ENCODE peak calls at places on chromosomes 2 and 18, in eight cellular contexts. One of them, this sample, is unnamed. For H3K4me1 and H3K36me3, the result is how much of the 10 kb centered on the place peaks cover.

GRCh38 chr18:57776767-57777166 is 26.3 kb downstream of the ATP8B1 start:
- DNase-seq in astrocyte: no peak
- DNase-seq in IMR-90: no peak
- DNase-seq in SJSA1: no peak
- DNase-seq in aorta: no peak
- DNase-seq in CD4-positive, alpha-beta memory T cell: no peak
- DNase-seq in transverse colon: no peak
- DNase-seq in vagina: no peak
- DNase-seq in this sample: no peak

GRCh38 chr2:140454717-140455116 is 1674.5 kb upstream of the NXPH2 start:
- DNase-seq in astrocyte: peak
- DNase-seq in IMR-90: peak
- DNase-seq in SJSA1: no peak
- DNase-seq in aorta: no peak
- DNase-seq in CD4-positive, alpha-beta memory T cell: no peak
- DNase-seq in transverse colon: no peak
- DNase-seq in vagina: no peak
- DNase-seq in this sample: no peak

GRCh38 chr18:7830468-7830867 is 263.4 kb downstream of the PTPRM start:
- DNase-seq in astrocyte: no peak
- DNase-seq in IMR-90: no peak
- DNase-seq in SJSA1: no peak
- DNase-seq in aorta: no peak
- DNase-seq in CD4-positive, alpha-beta memory T cell: no peak
- DNase-seq in transverse colon: no peak
- DNase-seq in vagina: no peak
- DNase-seq in this sample: no peak

GRCh38 chr2:193409951-193410350 is 1215.2 kb upstream of the TMEFF2 start:
- DNase-seq in astrocyte: no peak
- DNase-seq in IMR-90: no peak
- DNase-seq in SJSA1: no peak
- DNase-seq in aorta: no peak
- DNase-seq in CD4-positive, alpha-beta memory T cell: no peak
- DNase-seq in transverse colon: no peak
- DNase-seq in vagina: no peak
- DNase-seq in this sample: no peak

GRCh38 chr2:110768591-110768990 is 36.2 kb downstream of the ACOXL start:
- DNase-seq in astrocyte: no peak
- DNase-seq in IMR-90: no peak
- DNase-seq in SJSA1: no peak
- DNase-seq in aorta: no peak
- DNase-seq in CD4-positive, alpha-beta memory T cell: no peak
- DNase-seq in transverse colon: no peak
- DNase-seq in vagina: no peak
- DNase-seq in this sample: no peak

GRCh38 chr18:74251297-74252031 is 40.3 kb downstream of the CYB5A start:
- DNase-seq in astrocyte: peak
- DNase-seq in IMR-90: peak
- DNase-seq in SJSA1: no peak
- DNase-seq in aorta: no peak
- DNase-seq in CD4-positive, alpha-beta memory T cell: no peak
- DNase-seq in transverse colon: no peak
- DNase-seq in vagina: no peak
- DNase-seq in this sample: no peak

GRCh38 chr2:178829981-178830380 is 22.8 kb upstream of the TTN start:
- DNase-seq in astrocyte: no peak
- DNase-seq in IMR-90: no peak
- DNase-seq in SJSA1: no peak
- DNase-seq in aorta: no peak
- DNase-seq in CD4-positive, alpha-beta memory T cell: no peak
- DNase-seq in transverse colon: no peak
- DNase-seq in vagina: no peak
- DNase-seq in this sample: no peak

GRCh38 chr2:102062802-102063201 is 71.0 kb downstream of the IL1R2 start:
- DNase-seq in astrocyte: no peak
- DNase-seq in IMR-90: no peak
- DNase-seq in SJSA1: no peak
- DNase-seq in aorta: no peak
- DNase-seq in CD4-positive, alpha-beta memory T cell: no peak
- DNase-seq in transverse colon: no peak
- DNase-seq in vagina: no peak
- DNase-seq in this sample: no peak

GRCh38 chr18:49890041-49890440 is 76.7 kb upstream of the ACAA2 start:
- DNase-seq in astrocyte: no peak
- DNase-seq in IMR-90: no peak
- DNase-seq in SJSA1: no peak
- DNase-seq in aorta: no peak
- DNase-seq in CD4-positive, alpha-beta memory T cell: no peak
- DNase-seq in transverse colon: no peak
- DNase-seq in vagina: no peak
- DNase-seq in this sample: no peak

GRCh38 chr2:3434654-3435053 is 55.2 kb downstream of the TRAPPC12 start:
- DNase-seq in astrocyte: no peak
- DNase-seq in IMR-90: no peak
- DNase-seq in SJSA1: no peak
- DNase-seq in aorta: no peak
- DNase-seq in CD4-positive, alpha-beta memory T cell: no peak
- DNase-seq in transverse colon: no peak
- DNase-seq in vagina: no peak
- DNase-seq in this sample: no peak

GRCh38 chr2:38115216-38116012 is 39.5 kb upstream of the CYP1B1 start:
- DNase-seq in astrocyte: no peak
- DNase-seq in IMR-90: peak
- DNase-seq in SJSA1: peak
- DNase-seq in aorta: peak
- DNase-seq in CD4-positive, alpha-beta memory T cell: peak
- DNase-seq in transverse colon: peak
- DNase-seq in vagina: no peak
- DNase-seq in this sample: peak

GRCh38 chr18:25102657-25103056 is 249.3 kb downstream of the ZNF521 start:
- DNase-seq in astrocyte: no peak
- DNase-seq in IMR-90: no peak
- DNase-seq in SJSA1: no peak
- DNase-seq in aorta: no peak
- DNase-seq in CD4-positive, alpha-beta memory T cell: no peak
- DNase-seq in transverse colon: no peak
- DNase-seq in vagina: no peak
- DNase-seq in this sample: no peak

GRCh38 chr18:65359479-65359878 is 391.3 kb upstream of the CDH7 start:
- DNase-seq in astrocyte: no peak
- DNase-seq in IMR-90: no peak
- DNase-seq in SJSA1: no peak
- DNase-seq in aorta: no peak
- DNase-seq in CD4-positive, alpha-beta memory T cell: no peak
- DNase-seq in transverse colon: no peak
- DNase-seq in vagina: no peak
- DNase-seq in this sample: no peak

GRCh38 chr2:25506226-25506625 is 164.5 kb upstream of the DNMT3A start:
- DNase-seq in astrocyte: no peak
- DNase-seq in IMR-90: no peak
- DNase-seq in SJSA1: no peak
- DNase-seq in aorta: no peak
- DNase-seq in CD4-positive, alpha-beta memory T cell: no peak
- DNase-seq in transverse colon: no peak
- DNase-seq in vagina: no peak
- DNase-seq in this sample: no peak

GRCh38 chr2:232432598-232433184 is 23.3 kb upstream of the ALPI start:
- DNase-seq in astrocyte: no peak
- DNase-seq in IMR-90: no peak
- DNase-seq in SJSA1: no peak
- DNase-seq in aorta: no peak
- DNase-seq in CD4-positive, alpha-beta memory T cell: no peak
- DNase-seq in transverse colon: no peak
- DNase-seq in vagina: no peak
- DNase-seq in this sample: no peak

GRCh38 chr2:19356545-19357382 is 1.7 kb downstream of the OSR1 start:
- DNase-seq in astrocyte: no peak
- DNase-seq in IMR-90: peak
- DNase-seq in SJSA1: no peak
- DNase-seq in aorta: peak
- DNase-seq in CD4-positive, alpha-beta memory T cell: no peak
- DNase-seq in transverse colon: no peak
- DNase-seq in vagina: no peak
- DNase-seq in this sample: no peak

GRCh38 chr2:26355038-26355995 is 8.7 kb upstream of the ADGRF3 start:
- DNase-seq in astrocyte: peak
- DNase-seq in IMR-90: peak
- DNase-seq in SJSA1: peak
- DNase-seq in aorta: no peak
- DNase-seq in CD4-positive, alpha-beta memory T cell: no peak
- DNase-seq in transverse colon: no peak
- DNase-seq in vagina: no peak
- DNase-seq in this sample: no peak

GRCh38 chr2:240567137-240567871 is 980 bp upstream of the RNPEPL1 start:
- DNase-seq in astrocyte: no peak
- DNase-seq in IMR-90: no peak
- DNase-seq in SJSA1: peak
- DNase-seq in aorta: peak
- DNase-seq in CD4-positive, alpha-beta memory T cell: peak
- DNase-seq in transverse colon: peak
- DNase-seq in vagina: no peak
- DNase-seq in this sample: no peak

GRCh38 chr2:43376523-43377198 is 150.3 kb upstream of the ZFP36L2 start:
- DNase-seq in astrocyte: no peak
- DNase-seq in IMR-90: no peak
- DNase-seq in SJSA1: no peak
- DNase-seq in aorta: no peak
- DNase-seq in CD4-positive, alpha-beta memory T cell: no peak
- DNase-seq in transverse colon: no peak
- DNase-seq in vagina: no peak
- DNase-seq in this sample: no peak

GRCh38 chr2:239274391-239275001 is 126.3 kb downstream of the HDAC4 start:
- DNase-seq in astrocyte: peak
- DNase-seq in IMR-90: peak
- DNase-seq in SJSA1: peak
- DNase-seq in aorta: peak
- DNase-seq in CD4-positive, alpha-beta memory T cell: no peak
- DNase-seq in transverse colon: peak
- DNase-seq in vagina: no peak
- DNase-seq in this sample: no peak

GRCh38 chr2:190180313-190181065 is 118.0 kb upstream of the MSTN start:
- DNase-seq in astrocyte: no peak
- DNase-seq in IMR-90: no peak
- DNase-seq in SJSA1: no peak
- DNase-seq in aorta: peak
- DNase-seq in CD4-positive, alpha-beta memory T cell: no peak
- DNase-seq in transverse colon: peak
- DNase-seq in vagina: no peak
- DNase-seq in this sample: peak

GRCh38 chr18:32732165-32732564 is 40.7 kb downstream of the KLHL14 start:
- DNase-seq in astrocyte: no peak
- DNase-seq in IMR-90: no peak
- DNase-seq in SJSA1: no peak
- DNase-seq in aorta: no peak
- DNase-seq in CD4-positive, alpha-beta memory T cell: no peak
- DNase-seq in transverse colon: no peak
- DNase-seq in vagina: no peak
- DNase-seq in this sample: no peak

GRCh38 chr2:217712431-217712830 is 290.4 kb downstream of the TNS1 start:
- DNase-seq in astrocyte: no peak
- DNase-seq in IMR-90: no peak
- DNase-seq in SJSA1: no peak
- DNase-seq in aorta: no peak
- DNase-seq in CD4-positive, alpha-beta memory T cell: no peak
- DNase-seq in transverse colon: no peak
- DNase-seq in vagina: no peak
- DNase-seq in this sample: no peak

DNA sequence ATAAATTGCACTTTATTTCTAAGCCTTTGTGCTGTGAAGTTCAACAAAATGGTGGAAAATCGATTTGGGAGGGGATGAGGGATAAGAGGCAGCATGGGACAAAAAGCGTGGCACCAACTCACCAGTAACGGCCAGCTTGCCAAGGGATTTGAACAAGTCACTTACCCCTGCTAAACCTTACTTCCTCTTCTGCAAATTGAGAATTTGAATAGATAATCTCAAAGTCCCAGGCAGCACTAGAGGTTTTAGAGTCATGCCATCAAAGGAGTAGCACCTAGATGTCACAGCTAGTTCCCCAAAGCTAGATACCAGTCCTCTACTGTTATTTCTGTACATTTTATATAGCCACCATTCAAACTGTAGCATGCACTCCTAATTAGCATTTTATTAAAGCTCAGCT is 83.7 kb upstream of the VRK2 start:
- DNase-seq in astrocyte: no peak
- DNase-seq in IMR-90: no peak
- DNase-seq in SJSA1: no peak
- DNase-seq in aorta: no peak
- DNase-seq in CD4-positive, alpha-beta memory T cell: no peak
- DNase-seq in transverse colon: no peak
- DNase-seq in vagina: no peak
- DNase-seq in this sample: no peak
- H3K27ac ChIP-seq in astrocyte: no peak
- H3K27ac ChIP-seq in IMR-90: no peak
- H3K27ac ChIP-seq in SJSA1: no peak
- H3K27ac ChIP-seq in aorta: no peak
- H3K27ac ChIP-seq in CD4-positive, alpha-beta memory T cell: no peak
- H3K27ac ChIP-seq in transverse colon: no peak
- H3K27ac ChIP-seq in vagina: no peak
- H3K27ac ChIP-seq in this sample: no peak

GRCh38 chr18:78716022-78716421 is 263.6 kb upstream of the SALL3 start:
- DNase-seq in astrocyte: no peak
- DNase-seq in IMR-90: no peak
- DNase-seq in SJSA1: no peak
- DNase-seq in aorta: no peak
- DNase-seq in CD4-positive, alpha-beta memory T cell: no peak
- DNase-seq in transverse colon: no peak
- DNase-seq in vagina: no peak
- DNase-seq in this sample: no peak
- H3K4me1 ChIP-seq in astrocyte: under half
- H3K4me1 ChIP-seq in IMR-90: under half
- H3K4me1 ChIP-seq in SJSA1: under half
- H3K4me1 ChIP-seq in aorta: under half
- H3K4me1 ChIP-seq in CD4-positive, alpha-beta memory T cell: under half
- H3K4me1 ChIP-seq in transverse colon: under half
- H3K4me1 ChIP-seq in vagina: under half
- H3K4me1 ChIP-seq in this sample: under half

DNA sequence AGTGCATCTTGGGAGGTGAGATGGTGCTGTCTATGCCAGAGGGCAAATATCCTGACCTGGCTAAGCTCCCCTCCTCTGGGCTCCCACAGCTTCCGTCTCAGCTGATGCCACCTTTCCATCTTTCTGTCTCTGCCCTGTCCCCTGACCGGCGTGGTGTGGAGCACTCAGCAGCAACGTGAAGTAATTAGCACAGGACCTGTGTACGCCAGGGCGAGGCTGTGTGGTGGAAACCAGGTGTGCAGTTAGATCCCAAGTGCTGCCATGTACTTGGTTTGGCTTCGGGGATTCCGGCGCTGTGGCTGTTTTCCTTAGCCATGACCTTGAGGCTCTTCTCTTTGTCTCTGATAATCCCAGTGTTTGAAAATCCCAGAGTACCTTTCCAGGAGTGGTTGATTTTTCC is 36.5 kb downstream of the COA5 start:
- DNase-seq in astrocyte: no peak
- DNase-seq in IMR-90: no peak
- DNase-seq in SJSA1: no peak
- DNase-seq in aorta: no peak
- DNase-seq in CD4-positive, alpha-beta memory T cell: no peak
- DNase-seq in transverse colon: no peak
- DNase-seq in vagina: no peak
- DNase-seq in this sample: no peak
- H3K36me3 ChIP-seq in astrocyte: under half
- H3K36me3 ChIP-seq in IMR-90: under half
- H3K36me3 ChIP-seq in SJSA1: under half
- H3K36me3 ChIP-seq in aorta: under half
- H3K36me3 ChIP-seq in CD4-positive, alpha-beta memory T cell: half or more
- H3K36me3 ChIP-seq in transverse colon: under half
- H3K36me3 ChIP-seq in vagina: under half
- H3K36me3 ChIP-seq in this sample: half or more

GRCh38 chr2:95077893-95078603 is 43.6 kb downstream of the MRPS5 start:
- DNase-seq in astrocyte: no peak
- DNase-seq in IMR-90: no peak
- DNase-seq in SJSA1: no peak
- DNase-seq in aorta: no peak
- DNase-seq in CD4-positive, alpha-beta memory T cell: no peak
- DNase-seq in transverse colon: no peak
- DNase-seq in vagina: no peak
- DNase-seq in this sample: no peak
- H3K27ac ChIP-seq in astrocyte: no peak
- H3K27ac ChIP-seq in IMR-90: no peak
- H3K27ac ChIP-seq in SJSA1: no peak
- H3K27ac ChIP-seq in aorta: no peak
- H3K27ac ChIP-seq in CD4-positive, alpha-beta memory T cell: no peak
- H3K27ac ChIP-seq in transverse colon: no peak
- H3K27ac ChIP-seq in vagina: no peak
- H3K27ac ChIP-seq in this sample: no peak

This sample was measured in heart left ventricle.